ENCODE peak calls at places on chromosomes 12 and 14, in four cellular contexts. One of them, this sample, is unnamed.

GRCh38 chr14:41749425-41749824 is 142.7 kb downstream of the LRFN5 start:
- DNase-seq in HepG2: peak; percentile 23
- DNase-seq in SK-N-SH: no peak
- DNase-seq in K562: no peak
- DNase-seq in this sample: no peak

GRCh38 chr12:92389466-92389865 is 243.8 kb upstream of the BTG1 start:
- DNase-seq in HepG2: no peak
- DNase-seq in SK-N-SH: no peak
- DNase-seq in K562: peak; percentile 24
- DNase-seq in this sample: no peak

GRCh38 chr12:90366286-90366685 is 588.7 kb downstream of the CCER1 start:
- DNase-seq in K562: no peak
- DNase-seq in SK-N-SH: no peak
- DNase-seq in HepG2: no peak
- DNase-seq in this sample: no peak

GRCh38 chr14:64092338-64092737 is 201.8 kb downstream of the ESR2 start:
- DNase-seq in SK-N-SH: no peak
- DNase-seq in K562: no peak
- DNase-seq in HepG2: no peak
- DNase-seq in this sample: no peak

GRCh38 chr12:31033146-31033545 is 40.5 kb upstream of the DDX11 start:
- DNase-seq in K562: no peak
- DNase-seq in HepG2: no peak
- DNase-seq in SK-N-SH: no peak
- DNase-seq in this sample: no peak

GRCh38 chr12:105256921-105257320 is 20.9 kb upstream of the APPL2 start:
- DNase-seq in SK-N-SH: no peak
- DNase-seq in HepG2: no peak
- DNase-seq in K562: no peak
- DNase-seq in this sample: no peak

GRCh38 chr12:123269395-123269892 is 2.2 kb downstream of the CDK2AP1 start:
- DNase-seq in HepG2: peak; percentile 30
- DNase-seq in SK-N-SH: peak; percentile 95
- DNase-seq in K562: no peak
- DNase-seq in this sample: peak; percentile 78

GRCh38 chr12:25950329-25951115 is 8.0 kb upstream of the RASSF8 start:
- DNase-seq in SK-N-SH: no peak
- DNase-seq in K562: no peak
- DNase-seq in HepG2: no peak
- DNase-seq in this sample: no peak

GRCh38 chr12:48107252-48107613 is 1.4 kb upstream of the SENP1 start:
- DNase-seq in SK-N-SH: no peak
- DNase-seq in HepG2: no peak
- DNase-seq in K562: no peak
- DNase-seq in this sample: no peak

GRCh38 chr12:116539905-116540482 is 19.2 kb upstream of the MAP1LC3B2 start:
- DNase-seq in SK-N-SH: peak; percentile 67
- DNase-seq in HepG2: no peak
- DNase-seq in K562: no peak
- DNase-seq in this sample: peak; percentile 48

GRCh38 chr12:24226745-24227350 is 277.4 kb upstream of the SOX5 start:
- DNase-seq in HepG2: peak; percentile 1
- DNase-seq in SK-N-SH: no peak
- DNase-seq in K562: peak; percentile 2
- DNase-seq in this sample: no peak

GRCh38 chr14:57068511-57068910 is 200.2 kb downstream of the EXOC5 start:
- DNase-seq in K562: no peak
- DNase-seq in HepG2: no peak
- DNase-seq in SK-N-SH: no peak
- DNase-seq in this sample: no peak

GRCh38 chr14:64867182-64867581 is 12.5 kb downstream of the SPTB start:
- DNase-seq in HepG2: no peak
- DNase-seq in K562: no peak
- DNase-seq in SK-N-SH: no peak
- DNase-seq in this sample: no peak

GRCh38 chr14:101491841-101492240 is 69.5 kb upstream of the DIO3 start:
- DNase-seq in SK-N-SH: no peak
- DNase-seq in K562: no peak
- DNase-seq in HepG2: no peak
- DNase-seq in this sample: no peak

GRCh38 chr12:106747973-106748436 is 26.5 kb upstream of the RIC8B start:
- DNase-seq in SK-N-SH: no peak
- DNase-seq in HepG2: no peak
- DNase-seq in K562: no peak
- DNase-seq in this sample: no peak

GRCh38 chr14:38837333-38838048 is 265.5 kb downstream of the SEC23A start:
- DNase-seq in HepG2: no peak
- DNase-seq in K562: no peak
- DNase-seq in SK-N-SH: no peak
- DNase-seq in this sample: no peak

GRCh38 chr12:48903363-48903981 is 21.8 kb downstream of the FKBP11 start:
- DNase-seq in K562: no peak
- DNase-seq in SK-N-SH: no peak
- DNase-seq in HepG2: no peak
- DNase-seq in this sample: no peak

GRCh38 chr14:93010118-93010475 is 87.1 kb downstream of the CHGA start:
- DNase-seq in SK-N-SH: no peak
- DNase-seq in K562: no peak
- DNase-seq in HepG2: peak; percentile 67
- DNase-seq in this sample: no peak

GRCh38 chr14:61514006-61514830 is 181.1 kb upstream of the HIF1A start:
- DNase-seq in HepG2: no peak
- DNase-seq in SK-N-SH: no peak
- DNase-seq in K562: no peak
- DNase-seq in this sample: no peak

GRCh38 chr12:107169200-107169599 is 75.9 kb upstream of the CRY1 start:
- DNase-seq in K562: no peak
- DNase-seq in HepG2: no peak
- DNase-seq in SK-N-SH: no peak
- DNase-seq in this sample: no peak

GRCh38 chr12:9347328-9348127 is 139.3 kb upstream of the PZP start:
- DNase-seq in K562: no peak
- DNase-seq in HepG2: no peak
- DNase-seq in SK-N-SH: no peak
- DNase-seq in this sample: no peak

GRCh38 chr14:68626386-68626785 is 166.5 kb downstream of the ZFP36L1 start:
- DNase-seq in K562: no peak
- DNase-seq in SK-N-SH: no peak
- DNase-seq in HepG2: no peak
- DNase-seq in this sample: no peak

GRCh38 chr12:108289342-108290131 is 49.6 kb downstream of the CMKLR1 start:
- DNase-seq in K562: no peak
- DNase-seq in HepG2: no peak
- DNase-seq in SK-N-SH: no peak
- DNase-seq in this sample: no peak

GRCh38 chr14:32339188-32339587 is 10.1 kb downstream of the AKAP6 start:
- DNase-seq in K562: no peak
- DNase-seq in SK-N-SH: no peak
- DNase-seq in HepG2: no peak
- DNase-seq in this sample: no peak

GRCh38 chr12:99146730-99147129 is 500.8 kb upstream of the GARIN6 start:
- DNase-seq in K562: no peak
- DNase-seq in SK-N-SH: no peak
- DNase-seq in HepG2: no peak
- DNase-seq in this sample: no peak

DNA sequence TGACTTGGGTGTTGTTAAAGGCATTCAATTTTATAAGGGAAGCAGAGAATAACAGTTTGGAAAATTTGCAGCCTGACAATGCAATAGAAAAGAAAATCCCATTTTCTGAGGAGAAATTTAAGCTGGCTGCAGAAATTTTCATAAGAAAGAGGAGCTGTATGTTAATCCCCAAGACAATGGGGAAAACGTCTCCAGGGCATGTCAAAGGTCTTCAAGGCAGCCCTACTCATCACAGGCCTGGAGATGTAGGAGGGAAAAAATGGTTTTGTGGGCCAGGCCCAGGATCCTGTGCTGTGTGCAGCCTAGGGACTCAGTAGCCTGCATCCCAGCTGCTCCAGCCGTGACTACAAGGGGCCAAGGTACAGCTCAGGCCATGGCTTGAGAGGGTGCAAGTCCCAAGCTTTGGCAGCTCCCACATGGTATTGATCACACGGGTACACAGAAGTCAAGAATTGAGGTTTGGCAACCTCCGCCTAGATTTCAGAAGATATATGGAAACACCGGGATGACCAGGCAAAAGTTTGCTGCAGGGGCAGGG is 846.4 kb downstream of the C12orf50 start:
- DNase-seq in SK-N-SH: no peak
- DNase-seq in HepG2: no peak
- DNase-seq in K562: no peak
- DNase-seq in this sample: no peak
- TF ChIP-seq FOXJ3 in SK-N-SH: no peak
- TF ChIP-seq FOXJ3 in HepG2: no peak
- TF ChIP-seq FOXJ3 in K562: no peak
- TF ChIP-seq FOXJ3 in this sample: no peak

DNA sequence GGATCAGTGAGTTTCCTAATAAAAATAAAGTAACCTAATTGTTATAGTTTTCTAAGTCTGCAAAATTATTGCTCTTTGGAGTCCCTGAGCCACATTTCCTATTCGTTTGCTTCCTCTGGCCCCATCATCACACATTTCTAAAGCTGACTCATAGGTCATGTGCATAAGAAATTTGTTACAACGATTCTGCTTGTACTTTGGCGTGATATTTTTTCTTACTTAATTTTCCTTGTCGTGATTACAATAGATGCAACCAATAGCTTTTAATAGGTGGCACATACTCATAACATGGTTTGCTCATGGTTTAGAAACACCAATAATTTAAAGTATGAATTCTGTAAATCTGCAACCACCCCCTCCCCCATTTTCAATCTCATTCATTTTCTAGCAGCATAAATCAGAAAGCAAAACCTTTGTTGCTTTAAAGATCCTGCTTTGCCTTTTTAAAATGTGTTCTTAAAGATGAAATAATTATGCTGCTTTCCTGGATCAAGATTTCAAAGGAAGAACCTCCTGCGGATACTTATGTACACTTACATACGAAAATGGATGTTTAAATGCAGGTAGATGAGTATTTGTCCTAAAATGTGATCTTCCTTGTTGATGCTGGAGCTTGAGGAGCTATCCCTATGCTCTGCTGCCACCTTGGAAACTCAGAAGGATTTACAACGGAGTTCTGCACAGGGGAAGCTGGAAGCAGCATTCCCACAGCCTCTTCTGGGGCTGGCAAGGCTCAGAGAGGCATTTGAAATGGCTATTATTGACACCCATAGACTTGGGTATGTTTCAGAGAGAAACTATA is 1.7 kb upstream of the FLRT2 start:
- DNase-seq in HepG2: peak; percentile 41
- DNase-seq in K562: no peak
- DNase-seq in SK-N-SH: no peak
- DNase-seq in this sample: peak; percentile 22
- TF ChIP-seq FOXJ3 in HepG2: no peak
- TF ChIP-seq FOXJ3 in K562: no peak
- TF ChIP-seq FOXJ3 in SK-N-SH: no peak
- TF ChIP-seq FOXJ3 in this sample: no peak

GRCh38 chr12:109912790-109913189 is 12.7 kb downstream of the TCHP start:
- DNase-seq in HepG2: no peak
- DNase-seq in K562: no peak
- DNase-seq in SK-N-SH: peak; percentile 86
- DNase-seq in this sample: no peak

GRCh38 chr12:109914461-109914860 is 14.4 kb downstream of the TCHP start:
- DNase-seq in HepG2: no peak
- DNase-seq in SK-N-SH: no peak
- DNase-seq in K562: no peak
- DNase-seq in this sample: no peak

GRCh38 chr12:109910969-109911348 is 10.9 kb downstream of the TCHP start:
- DNase-seq in SK-N-SH: peak; percentile 71
- DNase-seq in K562: peak; percentile 75
- DNase-seq in HepG2: peak; percentile 55
- DNase-seq in this sample: peak; percentile 93

GRCh38 chr12:109915171-109916040 is 15.3 kb downstream of the TCHP start:
- DNase-seq in SK-N-SH: no peak
- DNase-seq in HepG2: no peak
- DNase-seq in K562: no peak
- DNase-seq in this sample: no peak

DNA sequence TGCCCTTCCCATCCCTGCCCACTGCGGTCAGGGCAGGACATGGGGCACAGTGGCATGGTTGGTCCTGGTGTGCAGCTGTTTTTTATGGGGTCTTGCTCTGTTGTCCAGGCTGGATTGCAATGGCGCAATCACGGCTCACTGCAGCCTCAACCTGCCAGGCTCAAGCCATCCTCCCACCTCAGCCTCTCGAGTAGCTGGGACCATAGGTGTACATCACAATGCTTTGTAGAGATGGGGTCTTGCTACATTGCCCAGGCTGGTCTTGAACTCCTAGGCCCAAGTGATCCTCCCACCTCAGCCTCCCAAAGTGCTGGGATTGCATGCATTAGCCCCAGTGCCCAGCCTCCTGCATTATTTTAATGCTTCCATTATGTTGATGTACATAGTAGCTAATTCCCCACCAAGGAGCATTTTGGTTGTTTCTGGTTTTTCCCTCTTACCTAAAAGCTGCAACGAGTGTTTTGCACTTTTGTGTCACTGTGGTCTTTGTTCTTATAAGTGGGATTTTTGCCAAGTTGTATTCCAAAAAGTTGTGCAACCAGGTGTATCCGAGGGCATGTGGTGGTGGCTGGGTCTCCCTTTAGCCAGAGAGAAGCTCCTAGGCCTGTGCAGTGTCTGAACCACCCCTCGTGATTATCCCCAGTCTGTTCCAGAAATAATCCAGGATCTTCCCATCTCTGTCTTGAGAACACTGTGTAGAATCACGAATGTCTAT is 10.3 kb downstream of the TCHP start:
- DNase-seq in SK-N-SH: no peak
- DNase-seq in HepG2: no peak
- DNase-seq in K562: no peak
- DNase-seq in this sample: no peak
- TF ChIP-seq FOXJ3 in SK-N-SH: no peak
- TF ChIP-seq FOXJ3 in HepG2: no peak
- TF ChIP-seq FOXJ3 in K562: no peak
- TF ChIP-seq FOXJ3 in this sample: no peak

GRCh38 chr12:4483885-4484823 is 38.5 kb upstream of the FGF6 start:
- DNase-seq in K562: no peak
- DNase-seq in SK-N-SH: no peak
- DNase-seq in HepG2: no peak
- DNase-seq in this sample: no peak
- TF ChIP-seq FOXJ3 in K562: no peak
- TF ChIP-seq FOXJ3 in SK-N-SH: no peak
- TF ChIP-seq FOXJ3 in HepG2: no peak
- TF ChIP-seq FOXJ3 in this sample: no peak